ENCODE peak calls at places on chromosomes 3 and 15, in five cellular contexts. M is SK-N-SH, S is H9, Q is IMR-90, C is Karpas-422. X is an unnamed sample.
A peak's percentile ranks its signal among the peaks of the same experiment; 100 is the strongest.

GRCh38 chr3:13023251-13024055 is 49.8 kb downstream of the IQSEC1 start:
- DNase-seq in S (no peak), M (no peak), Q (peak; percentile 28), C (no peak), X (no peak)

GRCh38 chr15:101440846-101441590 is 48.5 kb downstream of the PCSK6 start:
- DNase-seq in Q (no peak), M (peak; percentile 43), S (no peak), C (no peak), X (no peak)

GRCh38 chr3:24963762-24964625 is 464.1 kb upstream of the RARB start:
- DNase-seq in M (peak; percentile 10), C (peak; percentile 56), S (no peak), Q (peak; percentile 17), X (peak; percentile 23)

GRCh38 chr3:39502838-39503145 is 35.3 kb downstream of the MOBP start:
- DNase-seq in C (no peak), Q (no peak), S (no peak), M (no peak), X (no peak)

GRCh38 chr3:160935413-160936095 is 169.6 kb downstream of the B3GALNT1 start:
- DNase-seq in Q (no peak), S (no peak), C (no peak), M (no peak), X (no peak)

GRCh38 chr3:134065836-134066538 is 36.3 kb upstream of the SLCO2A1 start:
- DNase-seq in S (no peak), Q (no peak), M (no peak), C (no peak), X (no peak)

GRCh38 chr3:29683306-29683993 is 402.6 kb downstream of the RBMS3 start:
- DNase-seq in M (no peak), C (peak; percentile 7), S (no peak), Q (peak; percentile 68), X (no peak)

GRCh38 chr3:8739757-8740508 is 6.3 kb downstream of the CAV3 start:
- DNase-seq in M (no peak), Q (peak; percentile 78), S (no peak), C (no peak), X (peak; percentile 65)

GRCh38 chr3:29677421-29677820 is 396.6 kb downstream of the RBMS3 start:
- DNase-seq in S (no peak), C (no peak), Q (peak; percentile 16), M (no peak), X (no peak)

GRCh38 chr15:48337626-48338025 is 6.4 kb downstream of the DUT start:
- DNase-seq in M (no peak), Q (no peak), C (no peak), S (no peak), X (no peak)

GRCh38 chr3:73663495-73663894 is 38.8 kb upstream of the PDZRN3 start:
- DNase-seq in M (no peak), S (no peak), Q (no peak), C (no peak), X (no peak)

GRCh38 chr15:56602253-56602652 is 131.1 kb downstream of the ZNF280D start:
- DNase-seq in Q (no peak), M (no peak), C (no peak), S (no peak), X (no peak)

GRCh38 chr3:70000563-70001081 is 1.1 kb downstream of the SAMMSON start:
- DNase-seq in S (no peak), C (no peak), Q (peak; percentile 20), M (no peak), X (no peak)

GRCh38 chr15:25180606-25181289 is 226.0 kb downstream of the SNRPN start:
- DNase-seq in Q (no peak), S (no peak), M (no peak), C (no peak), X (no peak)

GRCh38 chr15:83158393-83158792 is 49.2 kb downstream of the HDGFL3 start:
- DNase-seq in Q (no peak), M (no peak), S (no peak), C (no peak), X (no peak)

GRCh38 chr15:40146037-40146436 is 14.8 kb upstream of the BUB1B start:
- DNase-seq in M (no peak), C (no peak), S (no peak), Q (peak; percentile 57), X (no peak)

GRCh38 chr3:27279153-27279552 is 90.0 kb downstream of the NEK10 start:
- DNase-seq in Q (no peak), S (no peak), C (no peak), M (peak; percentile 38), X (peak; percentile 12)

GRCh38 chr15:78162038-78162437 is 12.9 kb downstream of the IDH3A start:
- DNase-seq in C (no peak), M (no peak), Q (no peak), S (no peak), X (no peak)

GRCh38 chr3:111763968-111764367 is 95.1 kb upstream of the PHLDB2 start:
- DNase-seq in C (no peak), S (no peak), Q (peak; percentile 82), M (no peak), X (no peak)

GRCh38 chr3:131704084-131704483 is 201.3 kb upstream of the MRPL3 start:
- DNase-seq in C (no peak), S (no peak), Q (no peak), M (no peak), X (no peak)

GRCh38 chr15:72005483-72005882 is 112.5 kb downstream of the MYO9A start:
- DNase-seq in M (no peak), C (no peak), S (no peak), Q (no peak), X (no peak)

GRCh38 chr3:186519021-186519658 is 25.0 kb downstream of the CRYGS start:
- DNase-seq in S (no peak), C (peak; percentile 61), Q (no peak), M (no peak), X (no peak)

GRCh38 chr3:141969711-141970110 is 93.3 kb downstream of the ATP1B3 start:
- DNase-seq in C (no peak), Q (no peak), S (no peak), M (no peak), X (no peak)

GRCh38 chr15:78382114-78382886 is 42.1 kb downstream of the CRABP1 start:
- DNase-seq in Q (no peak), C (no peak), S (no peak), M (no peak), X (no peak)

GRCh38 chr3:188061133-188061532 is 92.8 kb upstream of the LPP start:
- DNase-seq in S (no peak), C (peak; percentile 89), Q (peak; percentile 64), M (no peak), X (peak; percentile 28)

GRCh38 chr15:84721381-84721780 is 5.4 kb upstream of the SEC11A start:
- DNase-seq in C (no peak), M (no peak), Q (no peak), S (no peak), X (no peak)

GRCh38 chr3:71057526-71057894 is 526.0 kb downstream of the FOXP1 start:
- DNase-seq in Q (peak; percentile 50), S (no peak), M (no peak), C (no peak), X (no peak)

GRCh38 chr15:80931191-80931590 is 58.4 kb downstream of the MESD start:
- DNase-seq in C (no peak), M (no peak), S (no peak), Q (no peak), X (no peak)

GRCh38 chr15:80931721-80932609 is 57.7 kb downstream of the MESD start:
- DNase-seq in M (no peak), S (no peak), Q (no peak), C (no peak), X (no peak)

GRCh38 chr15:80934761-80935221 is 54.8 kb downstream of the MESD start:
- DNase-seq in S (peak; percentile 36), C (no peak), Q (peak; percentile 74), M (no peak), X (no peak)

GRCh38 chr15:80929689-80930088 is 59.9 kb downstream of the MESD start:
- DNase-seq in S (no peak), Q (peak; percentile 58), M (no peak), C (no peak), X (no peak)

GRCh38 chr15:80932989-80933388 is 56.6 kb downstream of the MESD start:
- DNase-seq in C (no peak), S (no peak), Q (peak; percentile 93), M (no peak), X (no peak)
- H3K9ac ChIP-seq in C (no peak overlapping the region), S (no peak overlapping the region), Q (no peak overlapping the region), M (no peak overlapping the region), X (no peak overlapping the region)

DNA sequence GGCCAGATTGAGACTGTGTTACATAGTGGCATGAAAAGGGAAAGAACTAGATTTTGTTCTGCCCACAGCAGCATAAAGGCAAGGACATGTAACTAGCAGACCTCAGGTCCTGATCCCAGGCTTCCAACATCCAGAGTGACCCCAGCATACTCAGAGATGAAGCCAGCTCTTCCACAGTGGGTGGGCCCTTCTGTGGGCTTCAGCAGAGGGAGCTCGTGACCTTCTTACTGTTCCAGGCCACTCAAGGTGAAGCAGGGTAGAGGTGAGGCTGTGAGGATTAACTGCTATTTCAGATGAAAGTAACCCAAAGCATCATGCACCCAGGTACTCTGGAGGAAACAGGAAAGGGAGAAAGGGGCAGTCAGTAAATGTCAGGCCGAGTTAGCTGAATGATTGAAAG is 905 bp upstream of the SLC24A1 start:
- DNase-seq in M (no peak), Q (no peak), C (peak; percentile 50), S (no peak), X (no peak)
- H3K9ac ChIP-seq in M (no peak overlapping the region), Q (no peak overlapping the region), C (no peak overlapping the region), S (no peak overlapping the region), X (no peak overlapping the region)

GRCh38 chr3:72271215-72271614 is 486.3 kb upstream of the PROK2 start:
- DNase-seq in C (no peak), S (no peak), M (no peak), Q (no peak), X (no peak)
- H3K9ac ChIP-seq in C (no peak overlapping the region), S (no peak overlapping the region), M (no peak overlapping the region), Q (no peak overlapping the region), X (no peak overlapping the region)

GRCh38 chr3:165195226-165195625 is 958 bp downstream of the SLITRK3 start:
- DNase-seq in C (no peak), Q (no peak), S (no peak), M (peak; percentile 8), X (no peak)
- H3K9ac ChIP-seq in C (no peak overlapping the region), Q (no peak overlapping the region), S (no peak overlapping the region), M (no peak overlapping the region), X (no peak overlapping the region)

GRCh38 chr3:43865376-43865775 is 174.6 kb downstream of the ABHD5 start:
- DNase-seq in Q (no peak), C (no peak), S (peak; percentile 21), M (no peak), X (no peak)
- H3K9ac ChIP-seq in Q (no peak overlapping the region), C (no peak overlapping the region), S (no peak overlapping the region), M (no peak overlapping the region), X (no peak overlapping the region)

DNA sequence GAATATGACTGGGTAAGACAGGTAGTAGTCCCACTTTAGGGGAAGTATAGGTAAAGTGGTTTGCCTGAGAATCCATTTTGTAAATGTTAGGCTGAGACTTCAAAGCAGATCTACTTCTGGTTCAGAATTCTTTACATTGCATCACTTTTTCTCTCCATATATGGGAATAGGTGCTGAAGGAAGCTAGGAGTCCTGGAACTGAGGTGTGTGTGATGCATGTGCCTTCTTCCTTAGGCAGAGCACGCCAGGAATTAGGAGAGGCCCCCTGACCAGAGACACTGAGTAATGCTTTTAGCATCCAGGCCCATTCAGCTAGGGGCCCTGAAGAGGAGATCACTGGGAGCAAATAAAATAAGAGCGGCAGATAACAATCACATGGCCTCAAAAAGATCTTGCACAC is 69.2 kb upstream of the DCP1A start:
- DNase-seq in C (no peak), Q (no peak), M (no peak), S (no peak), X (no peak)
- H3K9ac ChIP-seq in C (no peak overlapping the region), Q (no peak overlapping the region), M (no peak overlapping the region), S (no peak overlapping the region), X (no peak overlapping the region)